ENCODE peak calls at places on chromosomes 6 and 20, in six cellular contexts. N, S, D, Q, E and K are unnamed samples.
A peak's percentile ranks its signal among the peaks of the same experiment; 100 is the strongest.

GRCh38 chr6:144012534-144012933 is 4.5 kb upstream of the PLAGL1 start:
- DNase-seq in D (no peak), E (no peak), Q (no peak), S (peak; percentile 12), N (no peak), K (no peak)

GRCh38 chr6:168299541-168300511 is 19.8 kb downstream of the DACT2 start:
- DNase-seq in D (no peak), N (no peak), S (no peak), Q (no peak), E (no peak), K (no peak)

GRCh38 chr6:35213824-35214756 is at the start of gene SCUBE3:
- DNase-seq in S (peak; percentile 43), Q (no peak), E (no peak), N (peak; percentile 55), D (peak; percentile 69), K (no peak)

GRCh38 chr6:56259682-56260081 is 12.3 kb upstream of the COL21A1 start:
- DNase-seq in Q (no peak), E (no peak), D (no peak), S (peak; percentile 81), N (no peak), K (no peak)

GRCh38 chr6:34894693-34895092 is 5.6 kb downstream of the ANKS1A start:
- DNase-seq in Q (no peak), N (no peak), D (no peak), S (no peak), E (no peak), K (no peak)

GRCh38 chr20:62876441-62876825 is 14.8 kb upstream of the TCFL5 start:
- DNase-seq in E (no peak), D (no peak), N (no peak), S (no peak), Q (no peak), K (no peak)

GRCh38 chr20:14928083-14928482 is 590.7 kb upstream of the FLRT3 start:
- DNase-seq in D (no peak), Q (no peak), N (no peak), S (no peak), E (no peak), K (no peak)

GRCh38 chr6:134830945-134831344 is 119.0 kb downstream of the ALDH8A1 start:
- DNase-seq in S (no peak), D (no peak), N (no peak), Q (no peak), E (no peak), K (no peak)

GRCh38 chr6:44135875-44136274 is 8.5 kb downstream of the TMEM63B start:
- DNase-seq in S (no peak), E (no peak), D (no peak), Q (no peak), N (no peak), K (no peak)

GRCh38 chr6:43456737-43457126 is 1.4 kb upstream of the DLK2 start:
- DNase-seq in S (no peak), Q (no peak), D (no peak), E (no peak), N (no peak), K (no peak)

GRCh38 chr6:166005846-166006592 is 161.6 kb downstream of the TBXT start:
- DNase-seq in E (no peak), S (peak; percentile 71), Q (no peak), N (no peak), D (peak; percentile 83), K (no peak)